ENCODE peak calls at places on chromosome 10, in five cellular contexts. U, A, L, I and R are unnamed samples.

GRCh38 chr10:49362596-49363260 is 33.2 kb downstream of the DRGX start:
- DNase-seq in I (no peak), A (no peak), L (no peak), U (no peak), R (no peak)

GRCh38 chr10:17787087-17787942 is 21.8 kb upstream of the MRC1 start:
- DNase-seq in I (no peak), L (no peak), A (no peak), U (no peak), R (no peak)

GRCh38 chr10:105615986-105616385 is 974.9 kb downstream of the SORCS3 start:
- DNase-seq in A (no peak), U (no peak), L (no peak), I (no peak), R (no peak)

GRCh38 chr10:97074256-97075145 is 111.3 kb downstream of the SLIT1 start:
- DNase-seq in L (no peak), I (peak; percentile 76), U (no peak), A (no peak), R (no peak)

GRCh38 chr10:132363921-132364593 is 32.1 kb downstream of the LRRC27 start:
- DNase-seq in I (peak; percentile 69), A (peak; percentile 56), L (no peak), U (no peak), R (no peak)

GRCh38 chr10:52965489-52965888 is 192.9 kb upstream of the MBL2 start:
- DNase-seq in L (no peak), I (no peak), A (no peak), U (no peak), R (no peak)

GRCh38 chr10:74194545-74194944 is 43.5 kb downstream of the ADK start:
- DNase-seq in L (no peak), A (no peak), I (no peak), U (no peak), R (peak; percentile 49)

GRCh38 chr10:8056891-8057331 is 2.4 kb downstream of the GATA3 start:
- DNase-seq in A (peak; percentile 52), L (peak; percentile 64), I (no peak), U (no peak), R (peak; percentile 62)

GRCh38 chr10:11018426-11018818 is 750 bp downstream of the CELF2 start:
- DNase-seq in L (no peak), U (no peak), I (no peak), A (no peak), R (no peak)

GRCh38 chr10:30056281-30056680 is 3.1 kb downstream of the JCAD start:
- DNase-seq in I (no peak), L (no peak), U (no peak), A (no peak), R (no peak)

GRCh38 chr10:100653957-100654834 is 91.2 kb upstream of the PAX2 start:
- DNase-seq in L (peak; percentile 67), A (no peak), I (peak; percentile 81), U (no peak), R (no peak)

GRCh38 chr10:33334170-33334838 is at the start of gene NRP1:
- DNase-seq in L (peak; percentile 43), U (no peak), A (no peak), I (peak; percentile 65), R (no peak)

GRCh38 chr10:46250898-46251856 is 35.6 kb upstream of the ANTXRL start:
- DNase-seq in A (peak; percentile 58), I (no peak), U (no peak), L (no peak), R (peak; percentile 31)

GRCh38 chr10:112634096-112634830 is 187.2 kb downstream of the VTI1A start:
- DNase-seq in I (no peak), A (no peak), L (no peak), U (no peak), R (no peak)

GRCh38 chr10:99234739-99235468 is 748 bp downstream of the HPSE2 start:
- DNase-seq in U (no peak), A (no peak), L (no peak), I (no peak), R (no peak)

GRCh38 chr10:116211682-116212081 is 61.3 kb downstream of the GFRA1 start:
- DNase-seq in U (no peak), I (no peak), L (no peak), A (no peak), R (no peak)

GRCh38 chr10:62341419-62341818 is 32.8 kb upstream of the ZNF365 start:
- DNase-seq in A (no peak), U (no peak), L (no peak), I (no peak), R (no peak)

GRCh38 chr10:74307061-74307651 is 156.1 kb downstream of the ADK start:
- DNase-seq in L (no peak), I (no peak), A (no peak), U (no peak), R (no peak)

GRCh38 chr10:100670828-100671479 is 74.4 kb upstream of the PAX2 start:
- DNase-seq in I (peak; percentile 92), U (peak; percentile 38), L (no peak), A (no peak), R (peak; percentile 45)

GRCh38 chr10:72133517-72133916 is 45.2 kb upstream of the SPOCK2 start:
- DNase-seq in I (no peak), L (no peak), A (no peak), U (no peak), R (no peak)

GRCh38 chr10:100999742-101000601 is at the start of gene LZTS2:
- DNase-seq in A (no peak), L (no peak), U (no peak), I (peak; percentile 93), R (no peak)

GRCh38 chr10:30062090-30062489 is 2.7 kb upstream of the JCAD start:
- DNase-seq in A (no peak), I (no peak), L (no peak), U (no peak), R (no peak)

GRCh38 chr10:46106410-46107255 is 60.6 kb upstream of the MSMB start:
- DNase-seq in A (no peak), I (peak; percentile 86), U (no peak), L (peak; percentile 55), R (peak; percentile 43)

GRCh38 chr10:11363497-11363896 is 248.0 kb downstream of the USP6NL start:
- DNase-seq in L (no peak), U (no peak), A (no peak), I (no peak), R (no peak)

GRCh38 chr10:30708234-30708633 is 78.7 kb upstream of the LYZL2 start:
- DNase-seq in U (no peak), L (no peak), A (no peak), I (no peak), R (no peak)

GRCh38 chr10:108095932-108096925 is 931.7 kb upstream of the SORCS1 start:
- DNase-seq in U (no peak), I (no peak), A (no peak), L (no peak), R (no peak)

GRCh38 chr10:63363951-63364350 is 101.8 kb downstream of the JMJD1C start:
- DNase-seq in U (no peak), I (no peak), A (no peak), L (no peak), R (no peak)

GRCh38 chr10:43120948-43121290 is 17.3 kb upstream of the CSGALNACT2 start:
- DNase-seq in A (peak; percentile 55), I (no peak), U (no peak), L (peak; percentile 62), R (peak; percentile 34)

GRCh38 chr10:36446873-36447272 is 678.5 kb upstream of the ANKRD30A start:
- DNase-seq in L (no peak), I (peak; percentile 58), A (no peak), U (no peak), R (no peak)

GRCh38 chr10:29737209-29737565 is 102.4 kb upstream of the SVIL start:
- DNase-seq in I (no peak), A (no peak), L (no peak), U (no peak), R (no peak)

GRCh38 chr10:24397662-24398061 is 188.7 kb downstream of the KIAA1217 start:
- DNase-seq in L (no peak), I (no peak), U (no peak), A (no peak), R (no peak)

GRCh38 chr10:490256-490655 is 199.2 kb downstream of the DIP2C start:
- DNase-seq in I (no peak), U (no peak), L (no peak), A (peak; percentile 90), R (no peak)

GRCh38 chr10:71075066-71075758 is 137.2 kb upstream of the UNC5B start:
- DNase-seq in A (peak; percentile 29), U (no peak), I (peak; percentile 86), L (no peak), R (no peak)

GRCh38 chr10:110414563-110415309 is 83.0 kb upstream of the DUSP5 start:
- DNase-seq in I (no peak), L (peak; percentile 81), A (no peak), U (peak; percentile 81), R (peak; percentile 90)
- H3K4me3 ChIP-seq in I (no peak overlapping the region), L (no peak overlapping the region), A (no peak overlapping the region), U (no peak overlapping the region), R (peak overlapping the region; percentile 5)

GRCh38 chr10:89480047-89480446 is 55.3 kb downstream of the SLC16A12 start:
- DNase-seq in I (no peak), U (no peak), A (no peak), L (no peak), R (no peak)
- H3K4me1 ChIP-seq in I (no peaks in the 10 kb centered on the region), U (no peaks in the 10 kb centered on the region), A (peaks cover 35% of the 10 kb centered on the region), L (no peaks in the 10 kb centered on the region), R (no peaks in the 10 kb centered on the region)

GRCh38 chr10:3980660-3981059 is 195.7 kb upstream of the KLF6 start:
- DNase-seq in U (no peak), L (no peak), A (no peak), I (no peak), R (peak; percentile 30)

GRCh38 chr10:3978762-3979161 is 193.8 kb upstream of the KLF6 start:
- DNase-seq in L (no peak), U (no peak), I (no peak), A (no peak), R (peak; percentile 65)

GRCh38 chr10:3981300-3981699 is 196.3 kb upstream of the KLF6 start:
- DNase-seq in L (peak; percentile 63), I (no peak), A (no peak), U (no peak), R (no peak)

GRCh38 chr10:3978174-3978573 is 193.2 kb upstream of the KLF6 start:
- DNase-seq in A (no peak), I (no peak), L (no peak), U (no peak), R (no peak)

DNA sequence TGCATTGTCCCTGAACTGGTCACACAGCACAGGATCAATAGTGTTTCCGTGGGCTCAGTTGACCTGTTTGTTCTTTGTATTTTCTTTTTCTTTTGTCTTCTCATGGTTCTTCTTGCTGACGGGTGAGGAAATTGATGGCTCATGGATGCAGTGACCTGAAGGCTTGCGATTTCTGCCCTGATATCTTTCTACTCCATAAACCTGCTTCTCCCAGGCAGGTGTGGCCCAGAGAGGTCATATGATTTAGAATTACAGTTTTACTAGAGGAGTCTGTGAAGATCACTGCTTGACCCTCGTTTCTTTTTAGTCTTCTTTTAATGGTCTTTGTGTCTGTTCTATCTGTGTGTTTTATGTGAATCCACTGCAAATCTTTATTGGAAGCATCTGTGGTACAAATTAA is 195.1 kb upstream of the KLF6 start:
- DNase-seq in A (no peak), L (no peak), I (no peak), U (no peak), R (no peak)
- H3K27ac ChIP-seq in A (no peak overlapping the region), L (peak overlapping the region; percentile 83), I (no peak overlapping the region), U (no peak overlapping the region), R (peak overlapping the region; percentile 0)

GRCh38 chr10:13160934-13161266 is 458 bp upstream of the MCM10 start:
- DNase-seq in A (no peak), I (no peak), U (no peak), L (no peak), R (no peak)
- H3K4me3 ChIP-seq in A (peak overlapping the region; percentile 54), I (peak overlapping the region; percentile 74), U (peak overlapping the region; percentile 68), L (peak overlapping the region; percentile 16), R (peak overlapping the region; percentile 58)

GRCh38 chr10:34739915-34740314 is 75.2 kb downstream of the PARD3 start:
- DNase-seq in A (no peak), I (no peak), U (no peak), L (peak; percentile 71), R (no peak)
- H3K4me1 ChIP-seq in A (peaks cover 44% of the 10 kb centered on the region), I (peaks cover 38% of the 10 kb centered on the region), U (no peaks in the 10 kb centered on the region), L (peaks cover 46% of the 10 kb centered on the region), R (no peaks in the 10 kb centered on the region)